ENCODE peak calls at places on chromosomes 11 and 22, in four cellular contexts. L, C, W and D are unnamed samples.

GRCh38 chr22:46696225-46696518 is 41.9 kb downstream of the CERK start:
- DNase-seq in C (peak), L (no peak), W (no peak), D (no peak)

GRCh38 chr22:40484906-40485660 is 114.7 kb downstream of the SGSM3 start:
- DNase-seq in L (no peak), C (no peak), W (no peak), D (no peak)

GRCh38 chr22:25085930-25086901 is 113.4 kb upstream of the CRYBB3 start:
- DNase-seq in W (peak), L (no peak), C (peak), D (no peak)

GRCh38 chr11:10591741-10592140 is 23.3 kb upstream of the LYVE1 start:
- DNase-seq in L (no peak), W (no peak), C (no peak), D (no peak)

GRCh38 chr11:72776844-72777754 is 16.7 kb downstream of the STARD10 start:
- DNase-seq in L (peak), C (no peak), W (no peak), D (no peak)

GRCh38 chr22:39732625-39733024 is 160.9 kb downstream of the ENTHD1 start:
- DNase-seq in W (no peak), C (no peak), L (no peak), D (no peak)

GRCh38 chr11:77361184-77361583 is 59.7 kb upstream of the GDPD4 start:
- DNase-seq in L (no peak), C (no peak), W (no peak), D (no peak)

GRCh38 chr11:69293819-69294505 is at the start of gene MYEOV:
- DNase-seq in W (no peak), C (peak), L (no peak), D (no peak)

GRCh38 chr22:27785818-27786217 is 15.7 kb downstream of the MN1 start:
- DNase-seq in C (no peak), L (no peak), W (no peak), D (no peak)

GRCh38 chr22:31818481-31819392 is 64.9 kb downstream of the DEPDC5 start:
- DNase-seq in W (no peak), C (no peak), L (no peak), D (no peak)

GRCh38 chr11:63445720-63446119 is 45.2 kb downstream of the PLAAT5 start:
- DNase-seq in L (no peak), C (no peak), W (no peak), D (no peak)

GRCh38 chr11:121024989-121025388 is 1.1 kb downstream of the TBCEL start:
- DNase-seq in C (no peak), W (no peak), L (no peak), D (no peak)

GRCh38 chr11:77199346-77199745 is 71.3 kb downstream of the MYO7A start:
- DNase-seq in W (no peak), L (peak), C (peak), D (no peak)

GRCh38 chr11:58928691-58929090 is 10.6 kb upstream of the GLYATL1 start:
- DNase-seq in C (no peak), W (no peak), L (no peak), D (no peak)

GRCh38 chr11:114820621-114821020 is 142.3 kb downstream of the NXPE2 start:
- DNase-seq in C (no peak), W (no peak), L (no peak), D (no peak)

GRCh38 chr22:26330971-26331625 is 98.0 kb upstream of the ASPHD2 start:
- DNase-seq in L (peak), C (no peak), W (no peak), D (peak)

GRCh38 chr11:44407211-44407996 is 97.5 kb upstream of the ALX4 start:
- DNase-seq in C (no peak), W (no peak), L (no peak), D (no peak)

GRCh38 chr11:102994101-102994500 is 38.6 kb upstream of the MMP13 start:
- DNase-seq in L (no peak), W (no peak), C (no peak), D (no peak)

GRCh38 chr11:119447664-119448242 is 24.8 kb upstream of the THY1 start:
- DNase-seq in L (no peak), C (no peak), W (no peak), D (no peak)

GRCh38 chr11:111814106-111814505 is 47.9 kb upstream of the PPP2R1B start:
- DNase-seq in L (no peak), C (no peak), W (no peak), D (no peak)

GRCh38 chr22:37726240-37726887 is 29.5 kb downstream of the TRIOBP start:
- DNase-seq in L (no peak), C (no peak), W (no peak), D (no peak)

GRCh38 chr11:17171916-17172315 is 35.9 kb downstream of the PIK3C2A start:
- DNase-seq in W (no peak), L (no peak), C (no peak), D (no peak)

GRCh38 chr22:17773606-17774205 is 563 bp downstream of the BID start:
- DNase-seq in L (no peak), W (no peak), C (peak), D (no peak)

GRCh38 chr11:36608491-36609199 is 10.6 kb upstream of the RAG2 start:
- DNase-seq in L (no peak), W (no peak), C (no peak), D (no peak)

GRCh38 chr22:37848587-37849088 is 581 bp upstream of the EIF3L start:
- DNase-seq in W (no peak), L (no peak), C (no peak), D (peak)

GRCh38 chr11:1656061-1656441 is 26.5 kb downstream of the KRTAP5-5 start:
- DNase-seq in C (peak), W (no peak), L (no peak), D (no peak)
- H3K4me3 ChIP-seq in C (no peak), W (no peak), L (no peak), D (no peak)

GRCh38 chr22:41542224-41542623 is 2.0 kb downstream of the POLR3H start:
- DNase-seq in W (no peak), L (no peak), C (no peak), D (no peak)
- H3K4me3 ChIP-seq in W (no peak), L (no peak), C (no peak), D (peak)

DNA sequence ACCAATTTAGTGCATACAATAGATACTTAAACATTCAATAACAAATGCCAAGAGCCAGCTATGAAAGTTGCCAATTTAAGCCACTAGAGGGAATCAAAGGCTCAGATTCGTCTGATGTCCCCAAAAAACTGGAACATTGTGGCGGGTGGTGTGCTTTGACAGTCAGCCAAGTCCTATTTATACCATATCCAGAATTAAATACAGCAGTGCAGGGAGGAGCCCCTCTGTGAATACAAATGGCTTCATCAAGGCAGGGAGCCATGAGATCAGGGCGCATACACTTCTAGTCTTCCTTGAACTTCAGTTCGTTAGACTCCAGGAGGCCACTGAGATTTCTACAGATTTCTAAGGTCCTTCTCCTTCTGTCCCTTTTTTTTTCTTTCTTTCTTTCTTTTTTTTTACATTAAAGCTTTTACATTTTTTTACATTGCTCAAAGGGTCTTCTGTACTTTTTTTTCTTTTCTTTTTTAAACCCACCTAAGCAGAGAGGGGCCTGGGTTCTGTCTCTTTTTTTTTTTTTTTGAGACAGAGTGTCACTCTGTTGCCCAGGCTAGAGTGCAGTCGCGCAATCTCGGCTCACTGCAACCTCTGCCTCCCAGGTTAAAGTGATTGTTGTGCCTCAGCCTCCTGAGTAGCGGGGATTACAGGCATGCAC is 41.5 kb upstream of the HSPA8 start:
- DNase-seq in W (peak), L (peak), C (peak), D (peak)
- H3K4me3 ChIP-seq in W (no peak), L (no peak), C (no peak), D (no peak)

DNA sequence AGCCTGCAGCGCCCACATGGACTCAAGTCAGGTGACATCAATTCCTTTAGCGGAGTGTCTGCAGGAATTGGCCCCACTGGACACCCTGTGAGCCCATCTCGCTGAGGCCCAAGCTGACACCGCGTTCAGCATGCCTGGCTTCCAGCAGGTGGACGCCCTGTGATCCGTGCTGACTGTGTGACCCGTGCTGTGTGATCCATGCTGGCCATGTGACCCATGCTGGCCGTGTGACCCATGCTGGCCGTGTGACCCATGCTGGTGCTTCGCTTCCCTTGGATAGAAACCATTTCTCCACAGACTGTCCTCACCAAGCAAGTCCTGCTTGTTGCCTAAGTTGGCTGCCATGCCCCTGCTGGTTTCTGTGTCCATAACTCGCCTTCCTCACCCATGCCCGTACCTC is 392.1 kb downstream of the BRD1 start:
- DNase-seq in C (no peak), L (no peak), W (no peak), D (no peak)
- H3K4me3 ChIP-seq in C (no peak), L (no peak), W (no peak), D (no peak)

DNA sequence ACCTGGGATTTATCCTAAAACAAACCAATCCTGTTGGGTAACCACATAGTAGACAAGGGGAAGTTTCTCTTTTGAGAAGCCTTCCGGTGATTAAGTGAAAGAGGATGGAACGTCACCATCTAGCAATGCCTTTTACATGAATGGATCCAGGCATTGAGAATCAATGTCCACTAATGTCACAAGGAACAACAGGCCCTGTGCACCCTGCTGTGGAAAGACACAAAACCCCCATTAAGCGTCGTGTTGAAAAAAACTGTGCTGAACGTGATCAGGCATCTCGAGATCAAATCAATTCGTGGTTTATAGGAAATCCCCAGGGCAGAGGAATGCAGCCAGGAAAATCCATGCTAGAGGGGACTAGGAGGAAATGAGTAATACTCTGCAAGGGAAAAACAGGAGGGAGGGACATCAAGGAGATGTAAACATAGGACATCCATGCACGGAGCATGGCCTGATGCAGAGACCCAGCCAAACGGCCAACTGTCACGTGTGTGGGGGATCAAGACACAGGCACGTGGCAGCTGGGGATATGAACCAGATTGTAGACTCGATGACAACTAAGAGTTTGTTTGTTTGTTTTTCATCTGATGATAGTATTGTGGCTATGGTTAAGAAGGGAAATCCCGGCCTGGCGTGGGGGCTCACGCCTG is 38.6 kb upstream of the CARS1 start:
- DNase-seq in L (peak), C (peak), W (no peak), D (no peak)
- H3K4me3 ChIP-seq in L (no peak), C (no peak), W (no peak), D (no peak)

GRCh38 chr11:85682330-85683305 is 3.4 kb downstream of the CCDC89 start:
- DNase-seq in L (peak), C (peak), W (peak), D (no peak)

GRCh38 chr11:85680897-85681296 is 5.1 kb downstream of the CCDC89 start:
- DNase-seq in L (no peak), W (no peak), C (no peak), D (no peak)

GRCh38 chr11:85685131-85685819 is 720 bp downstream of the CCDC89 start:
- DNase-seq in C (peak), W (no peak), L (no peak), D (no peak)

DNA sequence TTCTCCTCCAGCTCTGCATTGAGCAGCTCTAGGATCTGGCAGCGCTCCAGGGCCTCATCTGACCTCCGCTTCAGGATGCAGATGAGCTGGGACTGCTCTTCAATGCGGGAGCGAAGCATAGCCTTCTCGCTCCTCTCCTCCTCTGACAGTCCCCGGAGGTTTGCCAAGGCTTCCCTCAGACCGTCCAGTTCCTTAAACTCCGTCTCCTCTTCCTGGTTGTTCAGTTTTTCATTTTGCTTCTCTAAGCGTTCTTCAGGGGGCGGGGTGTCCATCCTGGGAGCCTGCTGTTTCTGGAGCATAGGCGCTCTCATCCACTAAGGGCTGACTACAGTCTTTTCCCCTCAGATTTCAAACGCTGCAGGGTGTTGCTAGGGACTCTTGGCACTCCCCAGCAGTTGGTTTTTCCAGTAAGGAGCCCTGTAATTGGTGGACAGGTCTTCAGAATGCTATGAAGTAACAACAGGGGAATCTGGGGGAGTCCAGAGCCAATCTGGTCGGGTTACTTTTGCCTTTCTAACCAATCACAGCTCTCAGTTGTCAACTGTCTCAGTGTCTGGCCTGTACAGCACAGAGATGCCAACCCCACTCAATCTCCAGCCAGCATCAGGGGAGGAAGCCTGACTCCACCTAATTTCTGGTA is at the start of gene CCDC89:
- DNase-seq in L (peak), C (peak), W (peak), D (no peak)
- H3K4me3 ChIP-seq in L (peak), C (peak), W (peak), D (no peak)